ENCODE peak calls at places on chromosomes 2 and 18, in five cellular contexts. Q is activated CD8-positive, alpha-beta memory T cell treated with anti-CD3 and anti-CD28 coated beads, Interleukin-2, amount 50 U/mL, for 48 hours; P is Panc1; M is GM10248; T is AML-193. N is an unnamed sample.

GRCh38 chr2:100483892-100484291 is 13.6 kb downstream of the NMS start:
- DNase-seq in Q (no peak), P (no peak), M (no peak), T (no peak), N (no peak)

GRCh38 chr2:30026091-30027055 is 105.0 kb upstream of the ALK start:
- DNase-seq in Q (no peak), P (peak), M (peak), T (no peak), N (no peak)

GRCh38 chr2:168801961-168802824 is at the start of gene NOSTRIN:
- DNase-seq in Q (no peak), P (no peak), M (no peak), T (no peak), N (no peak)

GRCh38 chr18:25075793-25076192 is 276.2 kb downstream of the ZNF521 start:
- DNase-seq in Q (no peak), P (no peak), M (no peak), T (no peak), N (no peak)

GRCh38 chr2:36482576-36483214 is 115.3 kb downstream of the FEZ2 start:
- DNase-seq in Q (no peak), P (no peak), M (no peak), T (no peak), N (no peak)

GRCh38 chr2:220931491-220931890 is 640.6 kb downstream of the EPHA4 start:
- DNase-seq in Q (no peak), P (no peak), M (no peak), T (no peak), N (no peak)

GRCh38 chr2:108981846-108982245 is 7.2 kb downstream of the EDAR start:
- DNase-seq in Q (no peak), P (no peak), M (no peak), T (no peak), N (no peak)

GRCh38 chr2:12317853-12318426 is 398.8 kb upstream of the TRIB2 start:
- DNase-seq in Q (no peak), P (no peak), M (no peak), T (no peak), N (no peak)

GRCh38 chr18:29378739-29379138 is 1201.8 kb upstream of the CDH2 start:
- DNase-seq in Q (no peak), P (no peak), M (no peak), T (no peak), N (no peak)

GRCh38 chr2:72806280-72806955 is 19.4 kb downstream of the EXOC6B start:
- DNase-seq in Q (no peak), P (no peak), M (no peak), T (no peak), N (no peak)

GRCh38 chr2:181792906-181793305 is 98.6 kb upstream of the ITPRID2 start:
- DNase-seq in Q (no peak), P (no peak), M (no peak), T (no peak), N (no peak)

GRCh38 chr2:46298522-46299351 is 1.5 kb downstream of the EPAS1 start:
- DNase-seq in Q (peak), P (no peak), M (peak), T (no peak), N (no peak)

GRCh38 chr2:207937818-207938217 is 87.5 kb downstream of the PLEKHM3 start:
- DNase-seq in Q (no peak), P (no peak), M (no peak), T (no peak), N (no peak)

GRCh38 chr2:167135691-167136090 is 247.4 kb downstream of the XIRP2 start:
- DNase-seq in Q (no peak), P (no peak), M (no peak), T (no peak), N (peak)

GRCh38 chr2:118169359-118170005 is 81.2 kb downstream of the INSIG2 start:
- DNase-seq in Q (no peak), P (no peak), M (no peak), T (no peak), N (no peak)

GRCh38 chr2:175844169-175844568 is 157.9 kb downstream of the LNPK start:
- DNase-seq in Q (no peak), P (no peak), M (no peak), T (no peak), N (no peak)

GRCh38 chr2:128978155-128978707 is 659.6 kb upstream of the HS6ST1 start:
- DNase-seq in Q (no peak), P (no peak), M (no peak), T (no peak), N (no peak)

GRCh38 chr2:169734172-169734847 is 678 bp downstream of the KLHL23 start:
- DNase-seq in Q (peak), P (no peak), M (peak), T (no peak), N (peak)

GRCh38 chr2:195450537-195451113 is 206.4 kb upstream of the SLC39A10 start:
- DNase-seq in Q (no peak), P (no peak), M (no peak), T (no peak), N (no peak)

GRCh38 chr18:36492604-36493329 is 195.3 kb downstream of the FHOD3 start:
- DNase-seq in Q (no peak), P (no peak), M (no peak), T (no peak), N (no peak)

GRCh38 chr2:63003349-63003748 is 47.3 kb upstream of the OTX1 start:
- DNase-seq in Q (no peak), P (no peak), M (no peak), T (no peak), N (no peak)